ENCODE peak calls at places on chromosomes 16 and 17, in seven cellular contexts. T is CD4-positive, alpha-beta T cell; Q is EL; U is SIG-M5; J is fibroblast of lung; I is stomach; D is SHP77. B is an unnamed sample.

GRCh38 chr16:67967183-67967955 is 1.1 kb downstream of the SLC12A4 start:
- DNase-seq in T (no peak), Q (peak; percentile 45), U (no peak), J (no peak), I (no peak), D (no peak), B (peak; percentile 17)

GRCh38 chr17:5078106-5079028 is at the start of gene ZFP3:
- DNase-seq in T (peak; percentile 64), Q (peak; percentile 71), U (no peak), J (peak; percentile 91), I (peak; percentile 87), D (peak; percentile 89), B (no peak)

GRCh38 chr17:13001991-13002615 is 15.7 kb downstream of the ELAC2 start:
- DNase-seq in T (no peak), Q (no peak), U (no peak), J (peak; percentile 44), I (no peak), D (no peak), B (no peak)

GRCh38 chr17:57761887-57762286 is 16.8 kb upstream of the CCDC182 start:
- DNase-seq in T (no peak), Q (no peak), U (no peak), J (no peak), I (no peak), D (no peak), B (no peak)

GRCh38 chr17:600576-601301 is 113.9 kb downstream of the VPS53 start:
- DNase-seq in T (no peak), Q (peak; percentile 29), U (no peak), J (peak; percentile 43), I (no peak), D (no peak), B (no peak)

GRCh38 chr17:77609553-77610517 is 348.7 kb upstream of the TNRC6C start:
- DNase-seq in T (peak; percentile 65), Q (peak; percentile 13), U (no peak), J (peak; percentile 17), I (no peak), D (no peak), B (peak; percentile 82)

GRCh38 chr17:30092886-30093285 is 23.7 kb upstream of the NSRP1 start:
- DNase-seq in T (no peak), Q (no peak), U (no peak), J (no peak), I (no peak), D (no peak), B (no peak)

GRCh38 chr16:85514601-85515318 is 98.4 kb upstream of the GSE1 start:
- DNase-seq in T (no peak), Q (peak; percentile 98), U (no peak), J (peak; percentile 96), I (peak; percentile 77), D (no peak), B (no peak)

GRCh38 chr17:44919411-44919810 is 4.1 kb upstream of the GFAP start:
- DNase-seq in T (no peak), Q (no peak), U (no peak), J (no peak), I (no peak), D (no peak), B (no peak)

GRCh38 chr17:21166599-21167265 is 40.0 kb downstream of the DHRS7B start:
- DNase-seq in T (no peak), Q (no peak), U (no peak), J (peak; percentile 70), I (no peak), D (no peak), B (no peak)

GRCh38 chr17:7308625-7309433 is 1.4 kb downstream of the EIF5A start:
- DNase-seq in T (peak; percentile 85), Q (peak; percentile 90), U (no peak), J (peak; percentile 83), I (peak; percentile 81), D (peak; percentile 77), B (peak; percentile 86)

GRCh38 chr17:40612510-40613244 is 34.9 kb downstream of the SMARCE1 start:
- DNase-seq in T (peak; percentile 84), Q (no peak), U (no peak), J (no peak), I (no peak), D (no peak), B (no peak)

GRCh38 chr17:3772764-3773163 is 28.2 kb downstream of the ITGAE start:
- DNase-seq in T (no peak), Q (no peak), U (no peak), J (no peak), I (no peak), D (no peak), B (no peak)

GRCh38 chr17:26792486-26792885 is 501.4 kb upstream of the WSB1 start:
- DNase-seq in T (no peak), Q (peak; percentile 2), U (no peak), J (peak; percentile 47), I (no peak), D (no peak), B (no peak)

GRCh38 chr16:27436065-27436464 is 34.1 kb downstream of the IL21R start:
- DNase-seq in T (no peak), Q (no peak), U (no peak), J (no peak), I (no peak), D (no peak), B (no peak)

GRCh38 chr17:7440113-7440822 is 956 bp downstream of the FGF11 start:
- DNase-seq in T (peak; percentile 14), Q (peak; percentile 61), U (no peak), J (peak; percentile 14), I (peak; percentile 72), D (no peak), B (no peak)

GRCh38 chr16:89044394-89045180 is 49.1 kb upstream of the ACSF3 start:
- DNase-seq in T (no peak), Q (no peak), U (no peak), J (no peak), I (no peak), D (no peak), B (no peak)

GRCh38 chr17:17137731-17138585 is 68.2 kb downstream of the PLD6 start:
- DNase-seq in T (no peak), Q (no peak), U (no peak), J (no peak), I (peak; percentile 57), D (no peak), B (no peak)

GRCh38 chr16:3242709-3243108 is 7.8 kb upstream of the ZNF200 start:
- DNase-seq in T (no peak), Q (no peak), U (peak; percentile 64), J (no peak), I (no peak), D (no peak), B (no peak)

GRCh38 chr16:27849621-27850020 is 213.9 kb downstream of the GSG1L start:
- DNase-seq in T (no peak), Q (no peak), U (no peak), J (no peak), I (no peak), D (no peak), B (no peak)

GRCh38 chr16:71734511-71734910 is 10.0 kb upstream of the PHLPP2 start:
- DNase-seq in T (no peak), Q (no peak), U (no peak), J (no peak), I (no peak), D (no peak), B (no peak)

GRCh38 chr17:4366312-4367063 is at the start of gene UBE2G1:
- DNase-seq in T (peak; percentile 99), Q (peak; percentile 98), U (peak; percentile 86), J (peak; percentile 96), I (peak; percentile 99), D (peak; percentile 99), B (peak; percentile 98)

GRCh38 chr17:14833201-14833773 is 431.8 kb downstream of the PMP22 start:
- DNase-seq in T (no peak), Q (peak; percentile 88), U (no peak), J (peak; percentile 75), I (no peak), D (no peak), B (no peak)

GRCh38 chr16:11076259-11077018 is 132.1 kb downstream of the CLEC16A start:
- DNase-seq in T (peak; percentile 23), Q (no peak), U (no peak), J (no peak), I (no peak), D (no peak), B (no peak)

GRCh38 chr17:81242421-81243332 is 3.6 kb downstream of the NDUFAF8 start:
- DNase-seq in T (no peak), Q (no peak), U (no peak), J (no peak), I (no peak), D (no peak), B (no peak)

B was measured in MM.1S.